ENCODE peak calls at places on chromosomes 4 and X, in eight cellular contexts. One of them, this sample, is unnamed.

GRCh38 chr4:14143892-14144291 is 516.4 kb upstream of the BOD1L1 start:
- DNase-seq in heart left ventricle: no peak
- DNase-seq in psoas muscle: no peak
- DNase-seq in cardiac fibroblast: no peak
- DNase-seq in GM13977: no peak
- DNase-seq in stomach: no peak
- DNase-seq in glutamatergic neuron: no peak
- DNase-seq in ovary: no peak
- DNase-seq in this sample: no peak

GRCh38 chr4:40515398-40516293 is 114.0 kb downstream of the RBM47 start:
- DNase-seq in heart left ventricle: no peak
- DNase-seq in psoas muscle: no peak
- DNase-seq in cardiac fibroblast: peak; percentile 59
- DNase-seq in GM13977: peak; percentile 80
- DNase-seq in stomach: peak; percentile 72
- DNase-seq in glutamatergic neuron: no peak
- DNase-seq in ovary: no peak
- DNase-seq in this sample: peak; percentile 78

GRCh38 chr4:179695175-179695574 is 2252.9 kb upstream of the AGA start:
- DNase-seq in heart left ventricle: no peak
- DNase-seq in psoas muscle: no peak
- DNase-seq in cardiac fibroblast: peak; percentile 5
- DNase-seq in GM13977: no peak
- DNase-seq in stomach: no peak
- DNase-seq in glutamatergic neuron: no peak
- DNase-seq in ovary: no peak
- DNase-seq in this sample: no peak

GRCh38 chr4:183797041-183797444 is 108.1 kb upstream of the STOX2 start:
- DNase-seq in heart left ventricle: no peak
- DNase-seq in psoas muscle: peak; percentile 57
- DNase-seq in cardiac fibroblast: no peak
- DNase-seq in GM13977: no peak
- DNase-seq in stomach: peak; percentile 34
- DNase-seq in glutamatergic neuron: peak; percentile 18
- DNase-seq in ovary: no peak
- DNase-seq in this sample: no peak

GRCh38 chr4:175469519-175469918 is 342.5 kb downstream of the GPM6A start:
- DNase-seq in heart left ventricle: no peak
- DNase-seq in psoas muscle: no peak
- DNase-seq in cardiac fibroblast: no peak
- DNase-seq in GM13977: no peak
- DNase-seq in stomach: no peak
- DNase-seq in glutamatergic neuron: no peak
- DNase-seq in ovary: no peak
- DNase-seq in this sample: no peak

GRCh38 chr4:176660561-176660960 is 132.2 kb downstream of the VEGFC start:
- DNase-seq in heart left ventricle: no peak
- DNase-seq in psoas muscle: no peak
- DNase-seq in cardiac fibroblast: no peak
- DNase-seq in GM13977: no peak
- DNase-seq in stomach: no peak
- DNase-seq in glutamatergic neuron: no peak
- DNase-seq in ovary: no peak
- DNase-seq in this sample: no peak

GRCh38 chr4:26235500-26235899 is 85.3 kb upstream of the RBPJ start:
- DNase-seq in heart left ventricle: no peak
- DNase-seq in psoas muscle: peak; percentile 80
- DNase-seq in cardiac fibroblast: peak; percentile 84
- DNase-seq in GM13977: no peak
- DNase-seq in stomach: peak; percentile 33
- DNase-seq in glutamatergic neuron: no peak
- DNase-seq in ovary: no peak
- DNase-seq in this sample: no peak

GRCh38 chr4:185398618-185399017 is 2.0 kb downstream of the ANKRD37 start:
- DNase-seq in heart left ventricle: no peak
- DNase-seq in psoas muscle: no peak
- DNase-seq in cardiac fibroblast: no peak
- DNase-seq in GM13977: no peak
- DNase-seq in stomach: no peak
- DNase-seq in glutamatergic neuron: no peak
- DNase-seq in ovary: no peak
- DNase-seq in this sample: no peak

GRCh38 chr4:88138561-88138960 is 19.9 kb downstream of the ABCG2 start:
- DNase-seq in heart left ventricle: no peak
- DNase-seq in psoas muscle: no peak
- DNase-seq in cardiac fibroblast: peak; percentile 74
- DNase-seq in GM13977: no peak
- DNase-seq in stomach: no peak
- DNase-seq in glutamatergic neuron: no peak
- DNase-seq in ovary: no peak
- DNase-seq in this sample: no peak

GRCh38 chr4:39353478-39354177 is 12.5 kb downstream of the RFC1 start:
- DNase-seq in heart left ventricle: no peak
- DNase-seq in psoas muscle: no peak
- DNase-seq in cardiac fibroblast: peak; percentile 82
- DNase-seq in GM13977: peak; percentile 70
- DNase-seq in stomach: no peak
- DNase-seq in glutamatergic neuron: no peak
- DNase-seq in ovary: no peak
- DNase-seq in this sample: peak; percentile 69

GRCh38 chr4:101418466-101418865 is 71.1 kb upstream of the PPP3CA start:
- DNase-seq in heart left ventricle: no peak
- DNase-seq in psoas muscle: no peak
- DNase-seq in cardiac fibroblast: no peak
- DNase-seq in GM13977: no peak
- DNase-seq in stomach: no peak
- DNase-seq in glutamatergic neuron: no peak
- DNase-seq in ovary: no peak
- DNase-seq in this sample: no peak

GRCh38 chrX:30620125-30620524 is 33.1 kb upstream of the GK start:
- DNase-seq in heart left ventricle: no peak
- DNase-seq in psoas muscle: no peak
- DNase-seq in cardiac fibroblast: no peak
- DNase-seq in GM13977: no peak
- DNase-seq in stomach: no peak
- DNase-seq in glutamatergic neuron: no peak
- DNase-seq in ovary: no peak
- DNase-seq in this sample: no peak

GRCh38 chrX:25206761-25207160 is 191.0 kb upstream of the ARX start:
- DNase-seq in heart left ventricle: no peak
- DNase-seq in psoas muscle: no peak
- DNase-seq in cardiac fibroblast: no peak
- DNase-seq in GM13977: no peak
- DNase-seq in stomach: no peak
- DNase-seq in glutamatergic neuron: no peak
- DNase-seq in ovary: no peak
- DNase-seq in this sample: no peak

GRCh38 chr4:61085534-61085933 is 114.6 kb upstream of the ADGRL3 start:
- DNase-seq in heart left ventricle: no peak
- DNase-seq in psoas muscle: no peak
- DNase-seq in cardiac fibroblast: no peak
- DNase-seq in GM13977: no peak
- DNase-seq in stomach: no peak
- DNase-seq in glutamatergic neuron: no peak
- DNase-seq in ovary: no peak
- DNase-seq in this sample: no peak

GRCh38 chrX:131068945-131069719 is 11.0 kb downstream of the ARHGAP36 start:
- DNase-seq in heart left ventricle: no peak
- DNase-seq in psoas muscle: no peak
- DNase-seq in cardiac fibroblast: peak; percentile 3
- DNase-seq in GM13977: peak; percentile 50
- DNase-seq in stomach: no peak
- DNase-seq in glutamatergic neuron: peak; percentile 84
- DNase-seq in ovary: no peak
- DNase-seq in this sample: peak; percentile 26

GRCh38 chrX:131397891-131398290 is 108.8 kb upstream of the IGSF1 start:
- DNase-seq in heart left ventricle: no peak
- DNase-seq in psoas muscle: no peak
- DNase-seq in cardiac fibroblast: no peak
- DNase-seq in GM13977: no peak
- DNase-seq in stomach: no peak
- DNase-seq in glutamatergic neuron: no peak
- DNase-seq in ovary: no peak
- DNase-seq in this sample: no peak

GRCh38 chrX:74343970-74344622 is 40.1 kb downstream of the ZCCHC13 start:
- DNase-seq in heart left ventricle: no peak
- DNase-seq in psoas muscle: no peak
- DNase-seq in cardiac fibroblast: peak; percentile 96
- DNase-seq in GM13977: peak; percentile 47
- DNase-seq in stomach: peak; percentile 67
- DNase-seq in glutamatergic neuron: no peak
- DNase-seq in ovary: peak; percentile 27
- DNase-seq in this sample: peak; percentile 45

GRCh38 chrX:66931713-66932112 is 292.8 kb upstream of the EDA2R start:
- DNase-seq in heart left ventricle: no peak
- DNase-seq in psoas muscle: no peak
- DNase-seq in cardiac fibroblast: no peak
- DNase-seq in GM13977: no peak
- DNase-seq in stomach: no peak
- DNase-seq in glutamatergic neuron: no peak
- DNase-seq in ovary: no peak
- DNase-seq in this sample: no peak

GRCh38 chr4:138310498-138310897 is 68.3 kb upstream of the SLC7A11 start:
- DNase-seq in heart left ventricle: no peak
- DNase-seq in psoas muscle: no peak
- DNase-seq in cardiac fibroblast: peak; percentile 37
- DNase-seq in GM13977: no peak
- DNase-seq in stomach: no peak
- DNase-seq in glutamatergic neuron: no peak
- DNase-seq in ovary: no peak
- DNase-seq in this sample: no peak

GRCh38 chr4:147367841-147368385 is 113.0 kb upstream of the EDNRA start:
- DNase-seq in heart left ventricle: no peak
- DNase-seq in psoas muscle: no peak
- DNase-seq in cardiac fibroblast: no peak
- DNase-seq in GM13977: no peak
- DNase-seq in stomach: no peak
- DNase-seq in glutamatergic neuron: no peak
- DNase-seq in ovary: no peak
- DNase-seq in this sample: no peak

GRCh38 chr4:106624674-106625073 is 256.1 kb upstream of the GIMD1 start:
- DNase-seq in heart left ventricle: no peak
- DNase-seq in psoas muscle: no peak
- DNase-seq in cardiac fibroblast: no peak
- DNase-seq in GM13977: no peak
- DNase-seq in stomach: no peak
- DNase-seq in glutamatergic neuron: no peak
- DNase-seq in ovary: no peak
- DNase-seq in this sample: no peak

GRCh38 chr4:56206258-56206657 is 181.0 kb downstream of the AASDH start:
- DNase-seq in heart left ventricle: no peak
- DNase-seq in psoas muscle: no peak
- DNase-seq in cardiac fibroblast: no peak
- DNase-seq in GM13977: no peak
- DNase-seq in stomach: no peak
- DNase-seq in glutamatergic neuron: no peak
- DNase-seq in ovary: no peak
- DNase-seq in this sample: no peak
- TF ChIP-seq CTCF in heart left ventricle: no peak
- TF ChIP-seq CTCF in psoas muscle: no peak
- TF ChIP-seq CTCF in cardiac fibroblast: no peak
- TF ChIP-seq CTCF in GM13977: no peak
- TF ChIP-seq CTCF in stomach: no peak
- TF ChIP-seq CTCF in glutamatergic neuron: no peak
- TF ChIP-seq CTCF in ovary: no peak
- TF ChIP-seq CTCF in this sample: no peak

DNA sequence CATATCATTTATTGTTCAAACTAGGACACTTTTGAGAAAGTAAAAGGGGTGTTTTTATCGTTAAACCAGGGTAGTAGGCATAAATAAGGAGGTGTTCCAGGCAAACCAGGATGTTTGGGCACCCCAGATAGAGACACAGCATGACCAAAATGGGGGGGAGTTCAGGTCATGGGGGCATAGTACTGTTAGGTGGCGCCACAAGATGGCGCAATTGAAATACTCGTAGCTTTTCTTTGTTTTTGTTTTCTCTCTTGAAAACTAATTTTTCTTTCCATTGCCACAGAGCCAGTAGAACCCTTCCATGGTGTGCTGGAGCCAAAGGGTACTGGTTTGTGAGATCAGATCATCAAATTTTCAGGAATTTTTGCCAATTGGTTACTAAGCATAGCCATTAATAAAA is 283.4 kb downstream of the BCOR start:
- DNase-seq in heart left ventricle: no peak
- DNase-seq in psoas muscle: peak; percentile 44
- DNase-seq in cardiac fibroblast: peak; percentile 41
- DNase-seq in GM13977: peak; percentile 48
- DNase-seq in stomach: no peak
- DNase-seq in glutamatergic neuron: no peak
- DNase-seq in ovary: no peak
- DNase-seq in this sample: peak; percentile 41
- TF ChIP-seq CTCF in heart left ventricle: peak; percentile 41
- TF ChIP-seq CTCF in psoas muscle: peak; percentile 39
- TF ChIP-seq CTCF in cardiac fibroblast: peak; percentile 40
- TF ChIP-seq CTCF in GM13977: peak; percentile 59
- TF ChIP-seq CTCF in stomach: peak; percentile 19
- TF ChIP-seq CTCF in glutamatergic neuron: peak; percentile 63
- TF ChIP-seq CTCF in ovary: no peak
- TF ChIP-seq CTCF in this sample: peak; percentile 41

DNA sequence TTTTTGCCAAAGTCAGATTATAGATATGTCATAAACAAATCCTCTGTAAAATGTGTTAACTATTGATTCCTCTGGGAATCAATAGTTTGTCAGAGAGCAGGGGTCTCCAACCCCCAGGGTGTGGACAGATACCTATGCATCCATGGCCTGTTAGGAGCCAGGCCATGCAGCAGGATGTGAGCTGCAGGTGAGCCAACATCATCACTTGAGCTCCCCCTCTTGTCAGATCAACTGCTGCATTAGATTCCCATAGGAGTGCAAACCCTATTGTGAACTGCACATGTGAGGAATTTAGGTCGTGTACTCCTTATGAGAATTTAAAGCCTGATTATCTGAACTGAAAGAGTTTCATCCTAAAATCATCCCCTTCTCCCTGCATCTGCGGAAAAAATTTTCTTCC is 1365.4 kb downstream of the ARAP2 start:
- DNase-seq in heart left ventricle: no peak
- DNase-seq in psoas muscle: no peak
- DNase-seq in cardiac fibroblast: no peak
- DNase-seq in GM13977: no peak
- DNase-seq in stomach: no peak
- DNase-seq in glutamatergic neuron: no peak
- DNase-seq in ovary: no peak
- DNase-seq in this sample: no peak
- TF ChIP-seq CTCF in heart left ventricle: no peak
- TF ChIP-seq CTCF in psoas muscle: no peak
- TF ChIP-seq CTCF in cardiac fibroblast: no peak
- TF ChIP-seq CTCF in GM13977: no peak
- TF ChIP-seq CTCF in stomach: no peak
- TF ChIP-seq CTCF in glutamatergic neuron: no peak
- TF ChIP-seq CTCF in ovary: no peak
- TF ChIP-seq CTCF in this sample: no peak

DNA sequence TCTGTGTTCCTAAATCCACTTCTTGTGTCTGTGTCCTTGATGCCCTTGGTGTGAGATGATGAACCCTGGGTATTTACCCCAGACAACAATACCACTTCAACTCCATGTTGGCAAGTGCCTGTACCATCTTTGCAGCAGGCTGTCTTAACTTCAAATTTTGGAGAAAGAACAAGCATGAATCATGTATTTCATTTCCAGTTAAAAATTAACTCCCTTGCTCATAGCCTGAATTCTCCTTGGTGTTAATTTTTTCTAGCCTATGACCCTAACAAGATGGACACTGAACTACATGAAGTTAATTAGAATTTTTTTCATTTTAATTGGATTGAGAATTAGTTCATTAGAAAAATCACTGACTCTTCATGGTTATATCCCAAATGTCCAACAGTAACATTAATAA is 267.8 kb upstream of the INTU start:
- DNase-seq in heart left ventricle: no peak
- DNase-seq in psoas muscle: no peak
- DNase-seq in cardiac fibroblast: no peak
- DNase-seq in GM13977: no peak
- DNase-seq in stomach: no peak
- DNase-seq in glutamatergic neuron: no peak
- DNase-seq in ovary: no peak
- DNase-seq in this sample: no peak
- TF ChIP-seq CTCF in heart left ventricle: no peak
- TF ChIP-seq CTCF in psoas muscle: no peak
- TF ChIP-seq CTCF in cardiac fibroblast: no peak
- TF ChIP-seq CTCF in GM13977: no peak
- TF ChIP-seq CTCF in stomach: no peak
- TF ChIP-seq CTCF in glutamatergic neuron: no peak
- TF ChIP-seq CTCF in ovary: no peak
- TF ChIP-seq CTCF in this sample: no peak